ENCODE peak calls at places on chromosomes 16 and 17, in four cellular contexts. One of them, this sample, is unnamed.

GRCh38 chr17:28774206-28774605 is 30.4 kb downstream of the TRAF4 start:
- DNase-seq in AG08395: no peak
- DNase-seq in SW480: no peak
- DNase-seq in COR-L47: no peak
- DNase-seq in this sample: no peak

GRCh38 chr16:59950431-59950830 is 1216.3 kb upstream of the GOT2 start:
- DNase-seq in SW480: no peak
- DNase-seq in AG08395: no peak
- DNase-seq in COR-L47: no peak
- DNase-seq in this sample: no peak

GRCh38 chr16:28986492-28986891 is 1.6 kb downstream of the LAT start:
- DNase-seq in COR-L47: no peak
- DNase-seq in AG08395: no peak
- DNase-seq in SW480: no peak
- DNase-seq in this sample: no peak

GRCh38 chr17:81064746-81065475 is 30.0 kb downstream of the BAIAP2 start:
- DNase-seq in COR-L47: no peak
- DNase-seq in AG08395: peak; percentile 84
- DNase-seq in SW480: peak; percentile 66
- DNase-seq in this sample: no peak

GRCh38 chr17:8125947-8126305 is 2.0 kb upstream of the HES7 start:
- DNase-seq in AG08395: no peak
- DNase-seq in SW480: peak; percentile 67
- DNase-seq in COR-L47: no peak
- DNase-seq in this sample: no peak

GRCh38 chr17:46772013-46772878 is 46.2 kb downstream of the WNT3 start:
- DNase-seq in SW480: peak; percentile 81
- DNase-seq in COR-L47: peak; percentile 84
- DNase-seq in AG08395: no peak
- DNase-seq in this sample: no peak

GRCh38 chr17:31631759-31632158 is 227.3 kb downstream of the COPRS start:
- DNase-seq in SW480: no peak
- DNase-seq in AG08395: peak; percentile 13
- DNase-seq in COR-L47: no peak
- DNase-seq in this sample: no peak

GRCh38 chr17:63534816-63535455 is 11.8 kb downstream of the KCNH6 start:
- DNase-seq in SW480: no peak
- DNase-seq in COR-L47: no peak
- DNase-seq in AG08395: no peak
- DNase-seq in this sample: no peak

GRCh38 chr16:84899414-84899813 is 79.6 kb downstream of the CRISPLD2 start:
- DNase-seq in AG08395: no peak
- DNase-seq in SW480: no peak
- DNase-seq in COR-L47: no peak
- DNase-seq in this sample: no peak

GRCh38 chr16:83781-84615 is 6.0 kb downstream of the MPG start:
- DNase-seq in AG08395: no peak
- DNase-seq in SW480: no peak
- DNase-seq in COR-L47: peak; percentile 64
- DNase-seq in this sample: no peak

This sample was measured in NCI-H2107.